ENCODE peak calls at places on chromosome 1, in four cellular contexts. One of them, this sample, is unnamed.

GRCh38 chr1:241081473-241081872 is 275.5 kb downstream of the RGS7 start:
- DNase-seq in adrenal gland: no peak
- DNase-seq in lower leg skin: no peak
- DNase-seq in left ventricle myocardium inferior: no peak
- DNase-seq in this sample: no peak

GRCh38 chr1:19678931-19679453 is 14.3 kb downstream of the HTR6 start:
- DNase-seq in adrenal gland: no peak
- DNase-seq in lower leg skin: no peak
- DNase-seq in left ventricle myocardium inferior: no peak
- DNase-seq in this sample: no peak

GRCh38 chr1:223401873-223402789 is 8.9 kb downstream of the CCDC185 start:
- DNase-seq in adrenal gland: no peak
- DNase-seq in lower leg skin: no peak
- DNase-seq in left ventricle myocardium inferior: no peak
- DNase-seq in this sample: peak

GRCh38 chr1:19210772-19211549 is 895 bp upstream of the UBR4 start:
- DNase-seq in adrenal gland: no peak
- DNase-seq in lower leg skin: peak
- DNase-seq in left ventricle myocardium inferior: no peak
- DNase-seq in this sample: peak

GRCh38 chr1:33849206-33849605 is 14.7 kb upstream of the HMGB4 start:
- DNase-seq in adrenal gland: no peak
- DNase-seq in lower leg skin: no peak
- DNase-seq in left ventricle myocardium inferior: no peak
- DNase-seq in this sample: no peak

GRCh38 chr1:228350179-228350742 is 56.4 kb downstream of the TRIM11 start:
- DNase-seq in adrenal gland: no peak
- DNase-seq in lower leg skin: no peak
- DNase-seq in left ventricle myocardium inferior: no peak
- DNase-seq in this sample: no peak

GRCh38 chr1:30088594-30089556 is 634.5 kb downstream of the MATN1 start:
- DNase-seq in adrenal gland: no peak
- DNase-seq in lower leg skin: no peak
- DNase-seq in left ventricle myocardium inferior: peak
- DNase-seq in this sample: peak

GRCh38 chr1:168135116-168135981 is 1.4 kb downstream of the GPR161 start:
- DNase-seq in adrenal gland: no peak
- DNase-seq in lower leg skin: no peak
- DNase-seq in left ventricle myocardium inferior: no peak
- DNase-seq in this sample: peak

GRCh38 chr1:209072481-209072880 is 511.0 kb upstream of the CAMK1G start:
- DNase-seq in adrenal gland: no peak
- DNase-seq in lower leg skin: no peak
- DNase-seq in left ventricle myocardium inferior: no peak
- DNase-seq in this sample: no peak

GRCh38 chr1:29569971-29570634 is 333.8 kb downstream of the PTPRU start:
- DNase-seq in adrenal gland: no peak
- DNase-seq in lower leg skin: no peak
- DNase-seq in left ventricle myocardium inferior: no peak
- DNase-seq in this sample: peak

GRCh38 chr1:226788965-226789364 is 49.9 kb upstream of the ITPKB start:
- DNase-seq in adrenal gland: no peak
- DNase-seq in lower leg skin: no peak
- DNase-seq in left ventricle myocardium inferior: no peak
- DNase-seq in this sample: no peak

GRCh38 chr1:198904356-198904755 is 265.5 kb downstream of the PTPRC start:
- DNase-seq in adrenal gland: no peak
- DNase-seq in lower leg skin: no peak
- DNase-seq in left ventricle myocardium inferior: no peak
- DNase-seq in this sample: peak

GRCh38 chr1:212141404-212141803 is 105.9 kb downstream of the DTL start:
- DNase-seq in adrenal gland: no peak
- DNase-seq in lower leg skin: no peak
- DNase-seq in left ventricle myocardium inferior: no peak
- DNase-seq in this sample: no peak

GRCh38 chr1:170711682-170712081 is 47.8 kb downstream of the PRRX1 start:
- DNase-seq in adrenal gland: no peak
- DNase-seq in lower leg skin: no peak
- DNase-seq in left ventricle myocardium inferior: no peak
- DNase-seq in this sample: no peak

GRCh38 chr1:160094806-160095205 is 3.6 kb downstream of the IGSF8 start:
- DNase-seq in adrenal gland: no peak
- DNase-seq in lower leg skin: no peak
- DNase-seq in left ventricle myocardium inferior: no peak
- DNase-seq in this sample: no peak

GRCh38 chr1:33007190-33008050 is 29.3 kb downstream of the AK2 start:
- DNase-seq in adrenal gland: peak
- DNase-seq in lower leg skin: no peak
- DNase-seq in left ventricle myocardium inferior: no peak
- DNase-seq in this sample: peak

GRCh38 chr1:229062135-229062534 is 208.8 kb upstream of the RAB4A start:
- DNase-seq in adrenal gland: no peak
- DNase-seq in lower leg skin: no peak
- DNase-seq in left ventricle myocardium inferior: peak
- DNase-seq in this sample: no peak

GRCh38 chr1:117656202-117656641 is 50.4 kb downstream of the TENT5C start:
- DNase-seq in adrenal gland: no peak
- DNase-seq in lower leg skin: peak
- DNase-seq in left ventricle myocardium inferior: no peak
- DNase-seq in this sample: no peak

GRCh38 chr1:47201179-47201578 is 11.3 kb upstream of the PDZK1IP1 start:
- DNase-seq in adrenal gland: no peak
- DNase-seq in lower leg skin: no peak
- DNase-seq in left ventricle myocardium inferior: no peak
- DNase-seq in this sample: peak

GRCh38 chr1:213761845-213762407 is 225.8 kb upstream of the PROX1 start:
- DNase-seq in adrenal gland: peak
- DNase-seq in lower leg skin: no peak
- DNase-seq in left ventricle myocardium inferior: no peak
- DNase-seq in this sample: no peak

GRCh38 chr1:32780628-32781267 is 36.4 kb downstream of the YARS1 start:
- DNase-seq in adrenal gland: no peak
- DNase-seq in lower leg skin: no peak
- DNase-seq in left ventricle myocardium inferior: no peak
- DNase-seq in this sample: peak

GRCh38 chr1:161200992-161201827 is 957 bp upstream of the NDUFS2 start:
- DNase-seq in adrenal gland: peak
- DNase-seq in lower leg skin: peak
- DNase-seq in left ventricle myocardium inferior: peak
- DNase-seq in this sample: peak

GRCh38 chr1:48470506-48470905 is 1.5 kb downstream of the SPATA6 start:
- DNase-seq in adrenal gland: peak
- DNase-seq in lower leg skin: no peak
- DNase-seq in left ventricle myocardium inferior: peak
- DNase-seq in this sample: peak

GRCh38 chr1:226100436-226101347 is 38.2 kb downstream of the H3-3A start:
- DNase-seq in adrenal gland: peak
- DNase-seq in lower leg skin: no peak
- DNase-seq in left ventricle myocardium inferior: peak
- DNase-seq in this sample: peak

GRCh38 chr1:180912211-180912800 is 391 bp upstream of the KIAA1614 start:
- DNase-seq in adrenal gland: no peak
- DNase-seq in lower leg skin: peak
- DNase-seq in left ventricle myocardium inferior: no peak
- DNase-seq in this sample: peak

GRCh38 chr1:100387209-100387608 is 34.9 kb downstream of the CDC14A start:
- DNase-seq in adrenal gland: no peak
- DNase-seq in lower leg skin: no peak
- DNase-seq in left ventricle myocardium inferior: no peak
- DNase-seq in this sample: peak

GRCh38 chr1:203368624-203369451 is 17.9 kb upstream of the FMOD start:
- DNase-seq in adrenal gland: peak
- DNase-seq in lower leg skin: peak
- DNase-seq in left ventricle myocardium inferior: peak
- DNase-seq in this sample: peak

GRCh38 chr1:58816747-58817221 is 32.9 kb upstream of the JUN start:
- DNase-seq in adrenal gland: no peak
- DNase-seq in lower leg skin: no peak
- DNase-seq in left ventricle myocardium inferior: no peak
- DNase-seq in this sample: peak

DNA sequence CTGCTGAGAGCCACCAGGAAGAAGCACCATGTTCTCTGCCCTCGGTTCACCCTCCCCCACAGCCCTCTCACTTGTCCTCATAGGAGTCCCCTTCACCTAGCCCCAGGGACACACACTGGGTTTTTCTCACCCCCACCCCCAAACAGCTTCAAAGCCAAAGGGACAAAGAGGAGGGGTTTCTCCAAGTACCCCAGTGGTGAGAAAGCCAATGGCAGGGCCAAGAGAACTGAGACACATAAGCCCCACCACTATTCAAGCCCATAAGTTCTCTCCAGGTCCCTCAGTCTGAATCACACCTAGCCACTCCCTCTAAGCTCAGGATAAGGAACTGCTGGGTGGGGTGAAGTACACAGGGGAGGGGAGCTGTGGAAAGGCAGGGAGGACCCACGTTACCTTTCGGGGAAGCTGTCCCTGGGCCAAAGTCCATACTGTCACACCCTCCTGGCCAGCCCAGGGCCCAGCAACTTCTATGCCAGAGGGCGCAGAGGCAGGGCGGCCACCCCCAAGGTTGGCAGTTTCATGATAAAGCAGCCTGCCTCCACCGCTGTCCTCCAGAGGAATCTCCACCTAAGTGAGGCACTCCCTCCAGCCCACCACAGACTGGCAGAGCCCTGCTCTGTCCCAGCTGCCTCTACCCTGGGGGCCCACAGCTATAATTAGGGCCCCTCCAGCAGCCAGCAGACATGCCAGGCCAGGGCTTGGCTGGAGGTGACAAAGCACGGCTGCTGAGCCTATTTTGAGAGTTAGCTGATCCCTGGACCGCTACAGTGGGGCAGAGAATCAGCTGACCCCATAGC is 39.0 kb upstream of the PPP1R15B start:
- DNase-seq in adrenal gland: no peak
- DNase-seq in lower leg skin: no peak
- DNase-seq in left ventricle myocardium inferior: peak
- DNase-seq in this sample: no peak
- TF ChIP-seq CTCF in adrenal gland: no peak
- TF ChIP-seq CTCF in lower leg skin: no peak
- TF ChIP-seq CTCF in left ventricle myocardium inferior: no peak
- TF ChIP-seq CTCF in this sample: no peak

DNA sequence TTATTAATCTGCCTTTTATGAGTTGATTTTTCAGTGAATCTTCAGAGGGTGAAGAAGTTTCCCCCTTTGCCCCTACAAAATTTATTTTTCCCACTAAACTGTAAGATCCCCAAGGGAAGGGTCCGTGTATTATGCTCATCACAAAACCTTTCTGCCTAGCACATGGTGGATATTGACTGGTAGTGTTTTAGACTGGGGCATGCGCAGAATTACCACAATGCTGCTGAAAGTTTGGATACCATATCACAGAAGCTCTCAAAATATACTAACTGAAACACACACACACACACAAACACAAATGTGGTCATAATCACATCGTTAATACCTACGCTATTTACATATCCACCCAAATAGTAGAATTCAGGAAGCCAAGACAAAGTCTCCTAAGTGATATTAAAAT is 28.0 kb upstream of the DMRTB1 start:
- DNase-seq in adrenal gland: no peak
- DNase-seq in lower leg skin: no peak
- DNase-seq in left ventricle myocardium inferior: no peak
- DNase-seq in this sample: no peak
- H3K4me3 ChIP-seq in adrenal gland: no peak
- H3K4me3 ChIP-seq in lower leg skin: no peak
- H3K4me3 ChIP-seq in left ventricle myocardium inferior: no peak
- H3K4me3 ChIP-seq in this sample: no peak

GRCh38 chr1:2558420-2558819 is 2.2 kb downstream of the TNFRSF14 start:
- DNase-seq in adrenal gland: no peak
- DNase-seq in lower leg skin: no peak
- DNase-seq in left ventricle myocardium inferior: no peak
- DNase-seq in this sample: no peak

GRCh38 chr1:2558030-2558400 is 1.8 kb downstream of the TNFRSF14 start:
- DNase-seq in adrenal gland: no peak
- DNase-seq in lower leg skin: no peak
- DNase-seq in left ventricle myocardium inferior: no peak
- DNase-seq in this sample: no peak

GRCh38 chr1:2558861-2559260 is 2.7 kb downstream of the TNFRSF14 start:
- DNase-seq in adrenal gland: no peak
- DNase-seq in lower leg skin: no peak
- DNase-seq in left ventricle myocardium inferior: no peak
- DNase-seq in this sample: no peak

GRCh38 chr1:2556277-2557145 is at the start of gene TNFRSF14:
- DNase-seq in adrenal gland: peak
- DNase-seq in lower leg skin: peak
- DNase-seq in left ventricle myocardium inferior: no peak
- DNase-seq in this sample: peak

DNA sequence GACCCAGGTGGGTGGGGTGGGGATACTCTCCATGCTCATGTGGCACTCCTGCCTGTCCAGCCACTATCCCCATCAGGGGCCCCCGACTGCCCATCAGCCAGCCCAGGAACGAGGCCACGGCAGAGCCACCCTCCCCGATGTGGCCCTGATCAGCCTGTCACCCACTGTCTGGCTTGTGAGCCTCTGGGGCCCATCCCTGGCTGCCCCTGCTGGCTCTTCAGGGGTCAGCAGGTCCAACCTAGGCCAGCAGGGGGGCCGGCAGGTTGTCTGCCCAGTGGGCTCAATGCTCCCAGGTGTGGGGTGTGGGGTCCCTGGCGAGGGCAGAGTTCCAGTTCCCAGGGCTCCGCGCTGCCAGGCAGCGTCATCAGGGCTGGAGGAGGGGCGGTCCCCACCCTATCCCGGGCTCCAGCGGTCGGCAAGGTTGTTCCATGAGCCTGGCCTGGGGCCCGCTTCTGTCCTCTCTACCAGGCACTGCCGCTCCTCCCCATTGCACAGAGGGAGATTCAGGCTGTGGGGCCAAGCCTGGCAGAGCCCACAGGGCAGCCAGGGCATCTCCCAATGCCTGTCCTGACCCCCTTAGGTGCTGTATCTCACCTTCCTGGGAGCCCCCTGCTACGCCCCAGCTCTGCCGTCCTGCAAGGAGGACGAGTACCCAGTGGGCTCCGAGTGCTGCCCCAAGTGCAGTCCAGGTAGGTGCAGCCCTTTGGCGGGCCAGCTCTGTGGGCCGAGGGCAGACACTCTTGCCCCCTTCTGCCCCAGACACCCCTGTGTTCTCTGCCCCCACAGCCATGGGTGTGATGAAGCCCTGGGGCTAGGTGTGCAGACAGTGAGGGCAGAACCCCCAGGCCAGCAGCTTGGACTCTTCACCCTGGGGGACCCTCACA is 1.2 kb downstream of the TNFRSF14 start:
- DNase-seq in adrenal gland: peak
- DNase-seq in lower leg skin: peak
- DNase-seq in left ventricle myocardium inferior: no peak
- DNase-seq in this sample: no peak
- TF ChIP-seq CTCF in adrenal gland: peak
- TF ChIP-seq CTCF in lower leg skin: no peak
- TF ChIP-seq CTCF in left ventricle myocardium inferior: no peak
- TF ChIP-seq CTCF in this sample: no peak

GRCh38 chr1:68047659-68048026 is 2.8 kb downstream of the DIRAS3 start:
- DNase-seq in adrenal gland: no peak
- DNase-seq in lower leg skin: no peak
- DNase-seq in left ventricle myocardium inferior: no peak
- DNase-seq in this sample: no peak
- H3K4me3 ChIP-seq in adrenal gland: no peak
- H3K4me3 ChIP-seq in lower leg skin: no peak
- H3K4me3 ChIP-seq in left ventricle myocardium inferior: no peak
- H3K4me3 ChIP-seq in this sample: no peak

This sample was measured in choroid plexus epithelial cell.